ENCODE peak calls at places on chromosomes 1 and 21, in four cellular contexts. H is GM23248, I is GM23338, W is OCI-LY7. J is an unnamed sample.

GRCh38 chr1:14095001-14095400 is 395.0 kb downstream of the PRDM2 start:
- DNase-seq in H (peak; percentile 35), W (peak; percentile 71), I (peak; percentile 81), J (peak; percentile 63)

GRCh38 chr1:31588751-31589515 is 12.6 kb downstream of the TINAGL1 start:
- DNase-seq in H (peak; percentile 70), W (no peak), I (peak; percentile 76), J (peak; percentile 54)

GRCh38 chr21:37862536-37862935 is 53.7 kb downstream of the KCNJ6 start:
- DNase-seq in I (peak; percentile 59), W (peak; percentile 14), H (peak; percentile 48), J (peak; percentile 39)

GRCh38 chr1:52506349-52506748 is 46.5 kb downstream of the TUT4 start:
- DNase-seq in W (no peak), I (no peak), H (no peak), J (no peak)

GRCh38 chr1:66445492-66446181 is 88.3 kb upstream of the SGIP1 start:
- DNase-seq in I (no peak), W (peak; percentile 78), H (no peak), J (no peak)

GRCh38 chr21:45296638-45297037 is 8.9 kb upstream of the POFUT2 start:
- DNase-seq in H (no peak), W (no peak), I (no peak), J (no peak)

GRCh38 chr1:225845633-225846259 is 35.8 kb downstream of the EPHX1 start:
- DNase-seq in W (peak; percentile 74), H (peak; percentile 90), I (peak; percentile 97), J (peak; percentile 86)

GRCh38 chr1:165114022-165114888 is 242.3 kb downstream of the LMX1A start:
- DNase-seq in W (peak; percentile 21), I (peak; percentile 92), H (peak; percentile 58), J (peak; percentile 91)

GRCh38 chr1:63418101-63418500 is 50.7 kb downstream of the ALG6 start:
- DNase-seq in H (no peak), I (no peak), W (no peak), J (no peak)

GRCh38 chr1:27099154-27099903 is 55.6 kb downstream of the SLC9A1 start:
- DNase-seq in W (peak; percentile 34), I (peak; percentile 39), H (peak; percentile 98), J (peak; percentile 92)

GRCh38 chr1:92784051-92784638 is 763 bp downstream of the EVI5 start:
- DNase-seq in I (peak; percentile 28), H (peak; percentile 86), W (peak; percentile 53), J (peak; percentile 61)

GRCh38 chr1:175373786-175374623 is 181.4 kb upstream of the KIAA0040 start:
- DNase-seq in I (peak; percentile 84), H (peak; percentile 30), W (peak; percentile 57), J (peak; percentile 40)

GRCh38 chr1:42013881-42014470 is 95.3 kb upstream of the HIVEP3 start:
- DNase-seq in I (no peak), W (no peak), H (peak; percentile 12), J (no peak)

GRCh38 chr1:42684139-42684538 is 1.9 kb downstream of the YBX1 start:
- DNase-seq in H (peak; percentile 18), W (peak; percentile 31), I (peak; percentile 39), J (peak; percentile 38)

GRCh38 chr1:6270432-6270831 is 9.5 kb upstream of the GPR153 start:
- DNase-seq in H (no peak), I (no peak), W (no peak), J (no peak)

GRCh38 chr1:3332662-3333061 is 121.8 kb upstream of the ARHGEF16 start:
- DNase-seq in W (no peak), I (no peak), H (no peak), J (no peak)

GRCh38 chr1:10679521-10680220 is 116.8 kb downstream of the CASZ1 start:
- DNase-seq in H (peak; percentile 57), W (peak; percentile 40), I (peak; percentile 98), J (peak; percentile 82)

DNA sequence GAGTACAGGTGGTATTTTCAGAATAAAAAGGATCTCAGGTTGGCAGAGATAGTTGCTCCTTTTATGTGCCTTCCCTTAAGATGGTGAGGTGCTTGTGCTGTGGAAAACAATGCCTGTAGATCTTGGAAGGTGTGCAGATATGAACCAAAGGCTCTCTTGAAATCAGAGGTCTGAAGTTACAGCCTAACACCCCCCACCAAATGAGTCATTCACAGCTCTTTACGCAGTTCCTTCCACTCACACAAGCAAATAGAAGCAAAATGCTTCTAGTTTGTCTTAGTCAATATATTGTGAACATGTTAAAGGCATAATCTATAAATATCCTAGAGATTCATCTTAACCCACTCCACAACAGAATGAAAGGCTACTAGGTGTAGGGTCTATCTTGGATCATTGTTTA is 128.9 kb upstream of the NR5A2 start:
- DNase-seq in W (no peak), I (no peak), H (peak; percentile 6), J (peak; percentile 62)
- TF ChIP-seq EZH2phosphoT487 in W (no peak), I (no peak), H (no peak), J (no peak)

DNA sequence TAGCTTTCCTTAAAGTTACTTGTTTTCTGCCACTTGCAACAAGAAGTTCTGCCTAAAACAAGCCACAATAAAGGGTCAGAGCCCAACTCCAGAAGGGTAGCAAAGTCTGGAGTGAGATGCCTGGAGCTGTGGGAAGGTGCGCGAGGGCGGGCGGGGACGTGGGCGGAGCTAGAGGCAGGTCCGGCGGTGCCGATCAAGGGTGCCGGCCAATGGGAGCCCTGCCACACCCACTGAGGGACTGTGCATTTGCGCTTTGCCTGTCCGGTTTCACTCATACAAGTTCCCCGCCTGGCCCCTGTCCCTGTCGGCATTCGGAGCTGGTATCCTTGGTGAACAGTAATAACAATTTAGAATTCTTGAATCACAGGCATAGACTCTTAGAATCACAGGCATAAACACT is 732.4 kb downstream of the MATN1 start:
- DNase-seq in H (no peak), I (peak; percentile 71), W (no peak), J (no peak)
- TF ChIP-seq EZH2phosphoT487 in H (no peak), I (no peak), W (no peak), J (no peak)

DNA sequence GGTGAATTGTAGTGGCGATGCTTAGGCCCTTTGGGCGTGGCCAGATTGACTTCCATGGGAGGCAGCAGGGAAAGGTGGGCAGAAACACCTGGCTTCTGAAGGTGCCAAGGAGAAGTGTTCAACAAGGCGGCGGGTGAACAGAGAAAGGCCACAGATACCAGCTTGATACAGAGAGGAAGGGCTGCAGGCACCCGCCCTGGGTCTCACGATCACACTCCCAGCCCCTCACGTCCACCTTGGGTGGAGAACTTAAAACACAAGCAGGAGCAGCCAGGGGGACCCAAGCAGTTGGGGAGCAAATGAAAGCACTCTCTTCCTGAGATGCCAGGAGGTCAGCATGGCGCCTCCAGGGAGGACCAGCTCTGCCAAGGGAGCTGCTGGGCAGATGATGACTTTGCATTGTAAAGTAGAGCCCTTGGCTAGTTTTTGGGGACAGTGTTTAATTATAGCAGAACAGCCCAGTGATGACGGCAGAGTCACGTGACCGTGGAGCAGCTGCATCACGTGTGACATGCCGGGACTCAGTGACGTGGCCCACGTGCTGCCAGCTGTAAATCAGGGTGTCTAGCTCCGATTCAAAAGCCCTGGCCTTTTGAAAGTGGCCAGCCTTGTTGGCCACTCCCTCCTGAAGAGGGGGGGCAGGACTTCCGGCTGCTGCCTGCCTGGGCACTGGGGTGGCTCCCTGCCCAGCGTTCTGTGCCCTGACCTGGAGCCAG is 19.0 kb downstream of the SLC37A1 start:
- DNase-seq in H (no peak), W (peak; percentile 84), I (no peak), J (no peak)
- TF ChIP-seq EZH2phosphoT487 in H (no peak), W (no peak), I (no peak), J (no peak)

DNA sequence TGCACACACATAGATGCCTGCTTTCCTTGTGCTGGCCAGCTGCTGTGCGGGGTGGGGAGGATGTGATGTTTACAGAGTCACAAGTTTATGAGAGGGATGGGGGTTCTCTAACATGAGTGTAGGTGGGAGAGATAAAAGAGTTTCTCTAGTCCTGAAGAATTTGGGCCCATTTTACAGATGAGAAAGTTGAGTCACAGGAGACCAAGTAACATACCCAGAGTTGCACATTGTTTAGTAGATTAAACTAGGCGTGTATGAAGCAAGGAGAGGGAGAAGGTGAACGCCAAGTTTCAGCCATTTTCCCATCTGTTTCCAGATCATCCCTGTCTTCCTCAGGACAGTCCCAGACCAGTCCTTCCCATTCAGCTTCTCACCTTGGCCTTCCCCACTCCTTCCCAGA is 126.7 kb downstream of the EPHB2 start:
- DNase-seq in W (no peak), I (no peak), H (no peak), J (no peak)
- TF ChIP-seq EZH2phosphoT487 in W (no peak), I (no peak), H (no peak), J (no peak)

DNA sequence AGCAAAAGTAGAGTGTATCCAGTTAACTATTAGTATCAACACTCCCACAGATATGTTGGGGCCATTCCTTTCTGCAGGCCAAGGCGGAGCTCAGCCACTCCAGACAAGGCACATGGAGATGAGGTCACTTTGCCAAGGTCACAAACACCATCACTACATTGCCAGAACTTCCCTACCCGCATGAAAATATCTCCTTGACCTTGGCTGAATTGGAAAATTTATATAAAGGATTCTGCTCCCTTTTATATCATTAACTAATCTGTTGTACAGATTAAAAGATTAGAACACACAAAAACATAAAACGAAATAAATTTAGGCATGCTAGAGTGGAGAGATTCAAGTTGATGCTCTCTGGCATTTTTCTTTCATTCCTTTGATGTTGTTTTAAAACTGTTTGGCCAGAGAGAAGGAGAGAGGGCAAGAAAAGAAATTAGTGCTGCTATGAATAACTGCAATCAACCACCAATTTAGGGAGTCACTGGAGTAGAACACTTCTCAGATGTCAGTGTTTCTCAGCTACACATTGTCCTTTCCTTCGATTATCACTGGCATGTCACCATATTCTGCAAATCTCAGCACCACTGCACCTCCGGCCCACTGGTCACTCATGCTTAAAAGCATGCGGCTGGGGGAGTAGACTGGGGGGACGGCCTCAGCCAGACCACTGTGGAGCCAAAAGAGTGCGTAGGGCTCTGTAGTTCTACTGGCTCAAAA is 78.7 kb upstream of the ATP1B1 start:
- DNase-seq in W (no peak), H (no peak), I (no peak), J (no peak)
- TF ChIP-seq EZH2phosphoT487 in W (no peak), H (no peak), I (no peak), J (no peak)

J was measured in PC-3.